ENCODE peak calls at places on chromosomes 16 and 17, in seven cellular contexts. X, R, L, U, H, N and P are unnamed samples.

GRCh38 chr16:58462997-58463891 is 36.7 kb upstream of the NDRG4 start:
- DNase-seq in H (no peak), U (peak; percentile 63), N (no peak), R (no peak), X (no peak), L (no peak), P (no peak)

GRCh38 chr16:82776466-82777146 is 149.8 kb downstream of the CDH13 start:
- DNase-seq in H (no peak), L (no peak), X (no peak), R (no peak), U (no peak), N (no peak), P (no peak)

GRCh38 chr17:53032861-53033271 is 789.9 kb upstream of the KIF2B start:
- DNase-seq in R (peak; percentile 60), X (no peak), L (no peak), N (peak; percentile 73), H (no peak), U (no peak), P (no peak)

GRCh38 chr17:32276217-32276616 is 10.6 kb downstream of the RHBDL3 start:
- DNase-seq in X (no peak), U (peak; percentile 66), L (no peak), R (no peak), H (no peak), N (no peak), P (peak; percentile 77)

GRCh38 chr16:73057369-73058210 is 9.7 kb upstream of the ZFHX3 start:
- DNase-seq in U (peak; percentile 71), R (no peak), X (peak; percentile 48), L (no peak), N (peak; percentile 59), H (no peak), P (no peak)

GRCh38 chr17:7592422-7593021 is 2.6 kb upstream of the SOX15 start:
- DNase-seq in N (no peak), H (no peak), X (no peak), U (no peak), L (no peak), R (no peak), P (no peak)

GRCh38 chr17:45277992-45278391 is 16.1 kb upstream of the SPATA32 start:
- DNase-seq in X (peak; percentile 66), R (no peak), U (no peak), N (peak; percentile 93), L (no peak), H (no peak), P (no peak)

GRCh38 chr16:89072216-89073130 is 21.2 kb upstream of the ACSF3 start:
- DNase-seq in N (peak; percentile 24), U (no peak), L (no peak), H (no peak), R (no peak), X (no peak), P (no peak)

GRCh38 chr17:49969134-49969759 is at the start of gene DLX4:
- DNase-seq in X (no peak), R (no peak), N (no peak), L (peak; percentile 99), H (no peak), U (peak; percentile 68), P (no peak)

GRCh38 chr17:68094481-68095078 is 59.0 kb downstream of the KPNA2 start:
- DNase-seq in R (no peak), H (no peak), U (no peak), X (no peak), N (no peak), L (no peak), P (no peak)

GRCh38 chr16:58020628-58021521 is 4.7 kb upstream of the MMP15 start:
- DNase-seq in U (peak; percentile 80), L (peak; percentile 67), N (peak; percentile 54), X (no peak), H (peak; percentile 56), R (peak; percentile 35), P (no peak)

GRCh38 chr17:38554430-38555350 is 51.1 kb downstream of the SRCIN1 start:
- DNase-seq in L (no peak), H (no peak), X (no peak), U (no peak), R (peak; percentile 77), N (peak; percentile 57), P (no peak)

GRCh38 chr17:77965354-77965753 is 6.9 kb downstream of the TNRC6C start:
- DNase-seq in R (no peak), N (no peak), U (no peak), H (no peak), X (no peak), L (no peak), P (no peak)

GRCh38 chr16:81497690-81498089 is 53.1 kb downstream of the CMIP start:
- DNase-seq in R (no peak), N (no peak), U (peak; percentile 77), X (no peak), H (no peak), L (no peak), P (peak; percentile 72)

GRCh38 chr17:28983286-28984240 is 22.3 kb downstream of the SEZ6 start:
- DNase-seq in N (no peak), R (no peak), L (no peak), X (no peak), H (no peak), U (no peak), P (no peak)

GRCh38 chr17:57045868-57046671 is 39.0 kb upstream of the AKAP1 start:
- DNase-seq in H (no peak), L (no peak), X (peak; percentile 40), N (no peak), R (no peak), U (peak; percentile 76), P (peak; percentile 46)

GRCh38 chr16:90048737-90049330 is 28.3 kb downstream of the PRDM7 start:
- DNase-seq in R (no peak), L (no peak), N (no peak), U (no peak), X (no peak), H (no peak), P (no peak)

GRCh38 chr17:67829331-67829730 is 4.0 kb downstream of the BPTF start:
- DNase-seq in R (peak; percentile 63), L (no peak), U (peak; percentile 38), H (no peak), N (no peak), X (no peak), P (no peak)

GRCh38 chr16:73058616-73059409 is 10.9 kb upstream of the ZFHX3 start:
- DNase-seq in H (no peak), R (peak; percentile 37), N (peak; percentile 71), L (no peak), U (peak; percentile 69), X (peak; percentile 47), P (no peak)

GRCh38 chr17:45982791-45983613 is 16.0 kb upstream of the STH start:
- DNase-seq in R (no peak), U (no peak), L (no peak), N (no peak), H (no peak), X (no peak), P (no peak)

GRCh38 chr17:1109606-1110523 is 69.9 kb downstream of the ABR start:
- DNase-seq in H (no peak), L (no peak), N (no peak), R (peak; percentile 60), X (no peak), U (peak; percentile 77), P (no peak)

GRCh38 chr16:51538707-51539604 is 387.9 kb upstream of the SALL1 start:
- DNase-seq in N (peak; percentile 76), R (peak; percentile 2), H (no peak), L (peak; percentile 88), U (no peak), X (no peak), P (no peak)

GRCh38 chr16:12426122-12426521 is 377.6 kb downstream of the CPPED1 start:
- DNase-seq in N (peak; percentile 6), U (no peak), H (no peak), X (no peak), R (no peak), L (no peak), P (no peak)

GRCh38 chr16:50363656-50364055 is 5.1 kb downstream of the BRD7 start:
- DNase-seq in X (no peak), N (no peak), U (no peak), L (no peak), H (no peak), R (no peak), P (no peak)

DNA sequence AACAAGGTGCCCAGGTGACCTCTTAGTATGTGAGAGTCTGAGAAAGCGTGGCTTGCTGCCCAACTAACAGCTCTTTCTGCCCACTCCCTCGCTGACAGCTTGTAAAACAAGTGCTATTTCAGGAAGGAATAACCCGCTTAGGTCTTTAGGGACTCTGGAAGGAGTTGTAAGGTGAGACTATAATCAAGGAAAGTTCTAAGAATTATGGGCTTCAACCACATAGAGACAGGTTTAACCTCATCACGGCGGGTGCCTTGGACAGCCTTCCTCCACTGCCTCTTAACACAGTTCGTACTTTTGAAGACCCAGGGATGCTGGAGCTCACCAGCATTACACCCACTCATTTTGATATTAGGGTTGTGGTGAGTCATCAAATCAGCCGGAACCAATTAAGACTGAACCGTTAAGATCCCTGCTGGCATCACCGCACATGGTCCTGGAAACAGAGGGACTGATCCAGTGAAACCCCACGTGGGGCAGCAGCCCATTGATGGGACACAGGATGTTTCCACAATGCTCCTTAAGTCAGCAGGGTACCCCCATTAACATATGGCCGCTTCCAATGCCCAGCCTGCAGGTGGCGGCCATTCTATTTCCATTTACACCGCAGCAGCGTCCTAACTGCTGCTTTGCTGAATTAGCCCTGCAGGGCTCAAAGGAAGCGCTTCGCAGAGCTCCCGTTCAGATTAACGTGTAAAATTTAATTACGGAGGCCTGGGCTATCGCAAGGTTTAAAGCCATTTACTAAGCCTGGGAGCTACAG is 176.6 kb upstream of the SDK2 start:
- DNase-seq in H (no peak), U (no peak), N (peak; percentile 10), R (no peak), L (no peak), X (no peak), P (no peak)
- TF ChIP-seq CTCF in H (no peak), U (peak; percentile 15), N (no peak), R (no peak), L (no peak), X (no peak), P (no peak)

GRCh38 chr17:74430706-74431567 is 951 bp upstream of the GPRC5C start:
- DNase-seq in R (peak; percentile 97), L (peak; percentile 97), H (no peak), X (peak; percentile 89), N (peak; percentile 92), U (peak; percentile 75), P (no peak)
- TF ChIP-seq CTCF in R (no peak), L (no peak), H (no peak), X (no peak), N (no peak), U (no peak), P (no peak)

GRCh38 chr16:6682142-6682811 is 650.4 kb upstream of the RBFOX1 start:
- DNase-seq in U (peak; percentile 26), R (peak; percentile 6), H (no peak), L (peak; percentile 3), X (no peak), N (no peak), P (no peak)

GRCh38 chr16:6689643-6690042 is 643.0 kb upstream of the RBFOX1 start:
- DNase-seq in L (no peak), X (no peak), U (no peak), N (no peak), R (no peak), H (no peak), P (no peak)

GRCh38 chr16:6687593-6687992 is 645.1 kb upstream of the RBFOX1 start:
- DNase-seq in X (no peak), L (no peak), R (no peak), N (no peak), U (no peak), H (no peak), P (no peak)

GRCh38 chr16:6684076-6684673 is 648.5 kb upstream of the RBFOX1 start:
- DNase-seq in R (peak; percentile 35), L (peak; percentile 3), H (no peak), N (no peak), X (no peak), U (peak; percentile 16), P (no peak)
- TF ChIP-seq CTCF in R (peak; percentile 60), L (peak; percentile 52), H (no peak), N (peak; percentile 30), X (no peak), U (peak; percentile 31), P (no peak)

GRCh38 chr17:61470530-61471136 is 18.4 kb downstream of the TBX4 start:
- DNase-seq in R (no peak), H (no peak), L (no peak), N (no peak), X (peak; percentile 19), U (no peak), P (peak; percentile 22)
- TF ChIP-seq CTCF in R (no peak), H (no peak), L (no peak), N (no peak), X (no peak), U (no peak), P (no peak)